ENCODE peak calls at places on chromosomes 4 and X, in nine cellular contexts. F is neural progenitor cell, K is gastrocnemius medialis, Z is mucosa of descending colon, L is tibial artery, V is breast epithelium, T is tibial nerve, G is iPS DF 6.9, Q is heart left ventricle. S is an unnamed sample. For H3K4me1, the result is how much of the 10 kb centered on the place peaks cover.

GRCh38 chrX:72026341-72027023 is 105.2 kb downstream of the RTL5 start:
- DNase-seq in G (no peak), F (no peak), Z (no peak), Q (no peak), K (no peak), L (no peak), V (peak), T (no peak), S (no peak)

GRCh38 chr4:47002593-47002992 is 9.2 kb upstream of the GABRA4 start:
- DNase-seq in L (no peak), V (no peak), T (no peak), G (no peak), Z (no peak), Q (no peak), F (no peak), K (no peak), S (no peak)

GRCh38 chr4:4852591-4853362 is 6.7 kb upstream of the MSX1 start:
- DNase-seq in T (no peak), Z (no peak), Q (no peak), G (no peak), V (no peak), K (no peak), L (peak), F (peak), S (no peak)

GRCh38 chr4:147843162-147843561 is 111.3 kb downstream of the ARHGAP10 start:
- DNase-seq in L (no peak), K (no peak), Z (peak), G (no peak), V (no peak), T (no peak), F (no peak), Q (no peak), S (no peak)

GRCh38 chr4:123980736-123981285 is 584.2 kb downstream of the SPRY1 start:
- DNase-seq in V (no peak), Z (no peak), T (no peak), Q (no peak), G (no peak), L (no peak), K (no peak), F (no peak), S (no peak)

GRCh38 chrX:136694491-136695087 is 46.6 kb downstream of the CD40LG start:
- DNase-seq in K (no peak), T (no peak), F (peak), G (no peak), Z (no peak), V (no peak), L (no peak), Q (no peak), S (no peak)

GRCh38 chr4:40967550-40967949 is 217.8 kb downstream of the NSUN7 start:
- DNase-seq in K (no peak), T (no peak), F (no peak), L (no peak), V (no peak), Z (no peak), Q (no peak), G (no peak), S (no peak)

GRCh38 chrX:37905436-37906147 is 58.2 kb upstream of the DYNLT3 start:
- DNase-seq in G (peak), Q (peak), F (peak), T (no peak), Z (peak), V (no peak), L (no peak), K (no peak), S (no peak)

GRCh38 chrX:108285918-108286317 is 152.3 kb downstream of the COL4A6 start:
- DNase-seq in V (no peak), Z (no peak), G (no peak), Q (no peak), K (no peak), F (no peak), L (no peak), T (no peak), S (no peak)

GRCh38 chrX:17697191-17697590 is 40.1 kb upstream of the SCML1 start:
- DNase-seq in G (no peak), V (no peak), L (no peak), F (no peak), K (no peak), Z (no peak), T (no peak), Q (no peak), S (no peak)

GRCh38 chrX:19513383-19513782 is 1.9 kb downstream of the MAP3K15 start:
- DNase-seq in Z (no peak), Q (no peak), L (no peak), V (no peak), F (peak), K (no peak), G (no peak), T (no peak), S (no peak)

GRCh38 chr4:16461362-16461761 is 235.1 kb upstream of the TAPT1 start:
- DNase-seq in K (no peak), V (no peak), T (no peak), L (no peak), Z (no peak), F (no peak), G (no peak), Q (no peak), S (no peak)

GRCh38 chrX:24100713-24101112 is 46.0 kb downstream of the EIF2S3 start:
- DNase-seq in Z (no peak), T (no peak), L (no peak), G (no peak), V (no peak), Q (no peak), F (no peak), K (no peak), S (no peak)

GRCh38 chr4:36173923-36174322 is 70.4 kb downstream of the ARAP2 start:
- DNase-seq in G (no peak), Q (no peak), K (no peak), V (no peak), T (no peak), L (no peak), Z (no peak), F (no peak), S (no peak)

GRCh38 chr4:60865238-60865637 is 334.9 kb upstream of the ADGRL3 start:
- DNase-seq in Q (no peak), V (no peak), K (no peak), Z (peak), L (no peak), G (peak), T (no peak), F (peak), S (no peak)

GRCh38 chr4:144754562-144755410 is 108.8 kb downstream of the HHIP start:
- DNase-seq in F (peak), L (no peak), G (no peak), V (no peak), Z (peak), Q (no peak), T (no peak), K (no peak), S (no peak)

GRCh38 chrX:118823263-118824172 is at the start of gene ZCCHC12:
- DNase-seq in G (peak), V (no peak), L (no peak), Q (peak), K (no peak), T (no peak), Z (peak), F (peak), S (no peak)

GRCh38 chrX:113522814-113523213 is 682.2 kb upstream of the AMOT start:
- DNase-seq in F (no peak), Z (no peak), G (no peak), L (no peak), K (no peak), T (no peak), Q (no peak), V (no peak), S (no peak)

GRCh38 chr4:6475492-6476020 is 3.1 kb upstream of the PPP2R2C start:
- DNase-seq in G (no peak), Q (no peak), Z (no peak), L (no peak), F (no peak), K (no peak), T (no peak), V (no peak), S (no peak)

GRCh38 chr4:186942745-186943606 is 219.3 kb upstream of the FAT1 start:
- DNase-seq in V (no peak), T (peak), K (no peak), F (peak), L (no peak), Z (peak), G (no peak), Q (peak), S (no peak)

GRCh38 chr4:42048394-42048793 is 58.1 kb downstream of the SLC30A9 start:
- DNase-seq in Q (no peak), Z (no peak), F (no peak), K (no peak), V (no peak), T (no peak), G (no peak), L (no peak), S (no peak)

GRCh38 chr4:84878090-84878489 is 88.4 kb downstream of the WDFY3 start:
- DNase-seq in Q (no peak), V (no peak), G (no peak), K (no peak), F (no peak), Z (no peak), L (no peak), T (no peak), S (no peak)

GRCh38 chrX:13369541-13370140 is 49.8 kb upstream of the ATXN3L start:
- DNase-seq in Z (no peak), K (no peak), Q (no peak), G (no peak), V (no peak), F (peak), L (no peak), T (no peak), S (no peak)

GRCh38 chr4:183504930-183505555 is at the start of gene ING2:
- DNase-seq in L (no peak), V (peak), Q (peak), F (peak), K (no peak), T (peak), Z (no peak), G (no peak), S (peak)

GRCh38 chr4:168536448-168536847 is 39.6 kb downstream of the PALLD start:
- DNase-seq in V (no peak), F (no peak), G (no peak), Q (no peak), K (no peak), T (no peak), L (no peak), Z (no peak), S (no peak)

GRCh38 chrX:101595739-101596419 is 21.9 kb downstream of the ARMCX6 start:
- DNase-seq in V (no peak), T (peak), L (no peak), Z (peak), K (no peak), Q (peak), F (peak), G (no peak), S (no peak)

GRCh38 chr4:87260477-87260876 is 40.1 kb upstream of the KLHL8 start:
- DNase-seq in K (no peak), G (no peak), Q (no peak), Z (no peak), T (no peak), L (no peak), F (no peak), V (no peak), S (no peak)

GRCh38 chrX:1500701-1501624 is 36.0 kb downstream of the P2RY8 start:
- DNase-seq in Q (no peak), K (no peak), G (no peak), F (no peak), Z (no peak), L (no peak), V (no peak), T (no peak), S (peak)

GRCh38 chrX:1502241-1502640 is 34.7 kb downstream of the P2RY8 start:
- DNase-seq in Z (no peak), Q (no peak), G (no peak), K (no peak), L (no peak), F (no peak), T (no peak), V (no peak), S (peak)

GRCh38 chrX:1506916-1507315 is 30.1 kb downstream of the P2RY8 start:
- DNase-seq in Q (no peak), F (no peak), G (no peak), V (no peak), Z (no peak), L (no peak), K (no peak), T (no peak), S (peak)

GRCh38 chrX:1507511-1508463 is 29.2 kb downstream of the P2RY8 start:
- DNase-seq in K (no peak), G (no peak), Z (peak), F (no peak), Q (no peak), V (no peak), L (no peak), T (no peak), S (peak)

DNA sequence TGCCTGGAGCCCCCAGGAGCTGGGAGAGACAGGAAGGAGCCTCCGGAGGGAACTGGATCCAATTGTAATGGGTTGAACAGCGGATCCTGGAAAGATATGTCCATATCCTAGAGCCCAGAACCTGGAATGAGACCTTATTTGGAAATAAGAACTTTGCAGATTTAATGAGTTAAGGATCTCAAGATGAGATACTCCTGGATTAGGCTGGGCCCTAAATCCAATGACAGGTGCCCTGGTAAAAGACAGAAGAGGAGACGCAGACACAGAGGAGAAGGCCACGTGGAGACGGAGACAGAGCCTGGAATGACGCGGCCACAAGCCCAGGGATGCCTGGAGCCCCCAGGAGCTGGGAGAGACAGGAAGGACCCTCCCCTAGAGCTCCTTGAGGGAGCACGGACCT is 34.1 kb downstream of the P2RY8 start:
- DNase-seq in K (no peak), F (no peak), L (no peak), T (no peak), Z (no peak), G (no peak), V (no peak), Q (no peak), S (no peak)
- H3K4me1 ChIP-seq in K (under half), F (under half), L (under half), T (under half), Z (under half), G (under half), V (under half), Q (under half), S (under half)

GRCh38 chr4:39825741-39826231 is 127.8 kb downstream of the UBE2K start:
- DNase-seq in Z (no peak), V (no peak), T (no peak), K (no peak), F (no peak), G (no peak), Q (no peak), L (no peak), S (no peak)
- H3K4me1 ChIP-seq in Z (under half), V (under half), T (under half), K (under half), F (under half), G (under half), Q (under half), L (under half), S (under half)

DNA sequence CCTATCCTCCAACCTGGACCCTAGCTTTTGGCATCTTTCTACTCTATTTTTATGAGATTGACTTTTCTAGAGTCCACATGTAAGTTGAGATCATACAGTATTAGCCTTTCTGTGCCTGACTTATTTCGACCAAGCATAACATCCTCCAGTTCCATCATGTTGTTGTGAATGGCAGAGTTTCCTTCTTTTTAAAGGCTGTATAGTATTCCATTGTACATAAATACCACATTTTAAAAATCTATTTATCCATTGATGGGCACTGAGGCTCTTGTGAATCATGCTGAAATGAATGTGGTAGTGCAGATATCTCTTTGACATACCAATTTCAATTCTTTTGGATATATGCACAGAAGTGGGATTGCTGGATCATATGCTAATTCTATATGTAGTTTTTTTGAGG is 40.3 kb upstream of the STIM2 start:
- DNase-seq in Q (no peak), L (no peak), G (no peak), T (no peak), K (no peak), V (no peak), Z (no peak), F (no peak), S (no peak)
- H3K4me1 ChIP-seq in Q (under half), L (under half), G (under half), T (under half), K (under half), V (under half), Z (under half), F (under half), S (under half)

DNA sequence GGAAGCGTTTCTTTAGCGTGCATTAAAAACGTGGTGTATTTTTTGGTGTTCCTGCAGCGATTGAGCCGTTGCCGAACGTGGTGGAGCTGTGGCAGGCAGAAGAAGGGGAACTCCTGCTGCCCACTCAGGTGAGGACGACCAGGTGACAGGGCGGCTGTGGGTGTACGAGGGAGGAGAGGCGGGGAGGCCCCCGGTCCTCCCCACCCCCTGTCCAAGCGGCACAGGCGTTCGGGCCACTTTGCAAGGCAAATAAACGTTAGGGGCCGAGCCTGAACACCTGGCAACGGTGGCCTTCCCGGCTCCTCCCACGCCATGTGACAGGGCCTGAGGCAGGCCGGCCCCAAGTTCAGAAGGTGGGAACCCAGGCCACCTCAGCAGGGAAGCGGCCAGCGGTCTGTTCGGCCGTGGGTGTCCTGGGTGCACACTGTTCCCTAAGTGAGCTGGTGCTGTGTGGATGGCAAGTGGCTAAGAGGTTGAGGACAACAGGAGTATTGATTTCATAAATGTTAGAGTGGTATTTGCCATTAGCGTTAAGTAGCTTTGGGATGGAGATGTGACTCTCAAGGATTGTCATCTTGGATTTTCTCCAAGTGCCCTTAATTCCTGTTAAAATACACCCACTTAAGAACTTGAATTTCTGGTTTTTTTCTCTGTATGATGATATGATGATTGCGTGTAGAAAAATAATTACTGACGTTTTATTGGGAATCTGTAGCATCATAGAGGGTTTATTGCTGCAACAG is 1.2 kb downstream of the TMEM131L start:
- DNase-seq in G (no peak), L (peak), K (peak), Q (peak), F (peak), T (no peak), V (peak), Z (peak), S (peak)
- H3K4me1 ChIP-seq in G (under half), L (half or more), K (half or more), Q (half or more), F (under half), T (under half), V (under half), Z (under half), S (under half)

GRCh38 chr4:156933633-156934258 is 37.9 kb downstream of the PDGFC start:
- DNase-seq in F (no peak), T (no peak), G (no peak), L (no peak), V (no peak), K (no peak), Z (no peak), Q (no peak), S (no peak)
- H3K4me1 ChIP-seq in F (under half), T (under half), G (under half), L (under half), V (under half), K (under half), Z (under half), Q (under half), S (under half)

GRCh38 chrX:40149286-40150175 is 51.8 kb upstream of the BCOR start:
- DNase-seq in V (no peak), L (no peak), F (peak), G (no peak), Q (no peak), Z (no peak), T (no peak), K (no peak), S (no peak)
- H3K4me1 ChIP-seq in V (under half), L (under half), F (half or more), G (under half), Q (half or more), Z (under half), T (under half), K (under half), S (under half)

GRCh38 chr4:176242764-176243347 is 26.2 kb downstream of the ASB5 start:
- DNase-seq in F (no peak), Q (no peak), Z (no peak), T (no peak), L (no peak), K (no peak), V (no peak), G (no peak), S (no peak)
- H3K4me1 ChIP-seq in F (under half), Q (under half), Z (under half), T (under half), L (under half), K (under half), V (under half), G (under half), S (under half)

GRCh38 chrX:20796450-20796849 is 529.7 kb upstream of the RPS6KA3 start:
- DNase-seq in F (no peak), Z (no peak), G (no peak), Q (no peak), T (no peak), K (no peak), V (no peak), L (no peak), S (no peak)
- H3K4me1 ChIP-seq in F (under half), Z (under half), G (under half), Q (under half), T (under half), K (under half), V (under half), L (under half), S (under half)

S was measured in right lobe of liver.